ENCODE peak calls at places on chromosomes 13 and 19, in nine cellular contexts. Z is WTC11; V is stimulated activated CD4-positive, alpha-beta T cell treated with anti-CD3 and anti-CD28 coated beads, Interleukin-1b, Interleukin-23, amount 100 ng/mL, for 48 hours; J is anterior cingulate cortex; K is activated naive CD8-positive, alpha-beta T cell treated with anti-CD3 and anti-CD28 coated beads, Interleukin-2, amount 10 ng/mL, durations not matched to agents 7 days and 5 days; X is psoas muscle; A is stimulated activated naive CD8-positive, alpha-beta T cell treated with anti-CD3 and anti-CD28 coated beads, Interleukin-15, Interleukin-2, amounts not matched to agents 100 U/mL and 50 U/mL, for 24 hours; T is HAP-1; L is astrocyte. N is an unnamed sample.

GRCh38 chr19:46913198-46913851 is 52.5 kb downstream of the ARHGAP35 start:
- DNase-seq in L (no peak), Z (no peak), K (no peak), T (no peak), V (no peak), J (no peak), X (no peak), A (no peak), N (no peak)

GRCh38 chr19:11558881-11559828 is at the start of gene ELOF1:
- DNase-seq in X (peak), V (peak), Z (peak), A (peak), J (peak), K (peak), T (peak), L (peak), N (peak)

GRCh38 chr19:21127001-21127400 is 14.8 kb upstream of the ZNF431 start:
- DNase-seq in V (no peak), L (no peak), K (no peak), Z (no peak), J (no peak), X (no peak), T (no peak), A (no peak), N (no peak)

GRCh38 chr13:27012482-27013197 is 159.0 kb downstream of the USP12 start:
- DNase-seq in X (no peak), T (no peak), A (no peak), Z (no peak), V (no peak), L (peak), J (no peak), K (no peak), N (peak)

GRCh38 chr19:46635920-46636761 is at the start of gene GNG8:
- DNase-seq in X (no peak), T (no peak), Z (peak), A (peak), K (no peak), L (no peak), V (no peak), J (peak), N (no peak)

GRCh38 chr19:44757057-44757734 is 8.7 kb downstream of the BCL3 start:
- DNase-seq in L (peak), V (no peak), Z (peak), T (no peak), A (no peak), K (no peak), J (no peak), X (peak), N (peak)

GRCh38 chr13:27043013-27043412 is 128.6 kb downstream of the USP12 start:
- DNase-seq in Z (no peak), L (peak), J (peak), T (peak), X (no peak), V (peak), A (peak), K (no peak), N (peak)

GRCh38 chr13:85284349-85284748 is 514.9 kb downstream of the SLITRK6 start:
- DNase-seq in L (no peak), K (no peak), J (no peak), V (no peak), A (no peak), Z (no peak), T (no peak), X (no peak), N (no peak)

GRCh38 chr13:82688400-82688999 is 1193.8 kb downstream of the SLITRK1 start:
- DNase-seq in V (no peak), T (no peak), Z (no peak), L (no peak), X (no peak), A (no peak), J (no peak), K (no peak), N (peak)

GRCh38 chr19:17496337-17496997 is 15.0 kb upstream of the PGLS start:
- DNase-seq in J (peak), X (peak), K (peak), V (peak), A (peak), Z (peak), L (no peak), T (peak), N (peak)

GRCh38 chr13:20492641-20493040 is 33.0 kb downstream of the CRYL1 start:
- DNase-seq in T (no peak), V (peak), X (no peak), J (peak), A (peak), L (peak), K (peak), Z (peak), N (peak)

GRCh38 chr13:108594153-108594552 is 35.3 kb upstream of the MYO16 start:
- DNase-seq in J (no peak), X (no peak), T (no peak), L (no peak), A (no peak), Z (no peak), V (no peak), K (no peak), N (no peak)

GRCh38 chr13:29956771-29957170 is 106.4 kb upstream of the UBL3 start:
- DNase-seq in L (no peak), K (no peak), X (no peak), A (no peak), Z (no peak), T (no peak), J (no peak), V (no peak), N (no peak)

GRCh38 chr13:66974174-66974573 is 256.0 kb downstream of the PCDH9 start:
- DNase-seq in Z (no peak), A (no peak), K (no peak), J (no peak), T (no peak), X (no peak), L (no peak), V (no peak), N (no peak)

GRCh38 chr13:101139076-101139475 is 277.2 kb downstream of the NALCN start:
- DNase-seq in J (no peak), T (no peak), Z (no peak), K (no peak), A (no peak), V (no peak), L (no peak), X (no peak), N (no peak)

GRCh38 chr13:101648766-101649489 is 196.5 kb downstream of the ITGBL1 start:
- DNase-seq in V (no peak), L (no peak), T (no peak), Z (no peak), X (no peak), A (no peak), J (no peak), K (no peak), N (no peak)

GRCh38 chr13:41465215-41465907 is 8.0 kb downstream of the RGCC start:
- DNase-seq in J (no peak), T (no peak), L (peak), K (peak), Z (no peak), A (peak), X (peak), V (peak), N (peak)

GRCh38 chr19:13781547-13781946 is 7.3 kb downstream of the C19orf53 start:
- DNase-seq in L (peak), V (no peak), Z (peak), K (no peak), X (peak), A (no peak), J (peak), T (peak), N (peak)

GRCh38 chr13:111552891-111553637 is 232.6 kb downstream of the TEX29 start:
- DNase-seq in L (no peak), A (no peak), X (no peak), J (no peak), K (no peak), Z (no peak), V (no peak), T (no peak), N (no peak)

GRCh38 chr19:9309974-9310446 is 372 bp upstream of the ZNF699 start:
- DNase-seq in V (no peak), X (peak), K (no peak), A (peak), L (no peak), J (no peak), Z (peak), T (peak), N (peak)

GRCh38 chr13:87280139-87280538 is 391.0 kb upstream of the SLITRK5 start:
- DNase-seq in L (no peak), T (no peak), K (no peak), Z (no peak), V (no peak), X (no peak), J (no peak), A (no peak), N (peak)

GRCh38 chr19:54147676-54148075 is 10.1 kb downstream of the CNOT3 start:
- DNase-seq in K (no peak), L (no peak), X (no peak), Z (no peak), T (no peak), V (no peak), A (no peak), J (no peak), N (peak)

GRCh38 chr13:32852568-32852967 is 163.7 kb upstream of the KL start:
- DNase-seq in T (no peak), X (no peak), A (no peak), J (no peak), L (no peak), V (no peak), K (no peak), Z (no peak), N (peak)

GRCh38 chr13:112545866-112546265 is 42.1 kb downstream of the TUBGCP3 start:
- DNase-seq in Z (no peak), A (no peak), T (no peak), V (no peak), L (peak), K (no peak), X (no peak), J (no peak), N (peak)

GRCh38 chr19:53132231-53132991 is at the start of gene ZNF415:
- DNase-seq in V (peak), T (no peak), X (peak), L (peak), K (peak), A (peak), Z (peak), J (peak), N (peak)

GRCh38 chr19:43624933-43625332 is 5.5 kb upstream of the ZNF428 start:
- DNase-seq in K (peak), T (peak), A (peak), L (no peak), X (peak), V (peak), Z (peak), J (no peak), N (no peak)

GRCh38 chr19:1082165-1082927 is 12.8 kb downstream of the POLR2E start:
- DNase-seq in J (no peak), A (peak), X (no peak), L (no peak), T (peak), V (peak), Z (peak), K (peak), N (peak)

GRCh38 chr13:71760226-71760591 is 106.8 kb downstream of the DACH1 start:
- DNase-seq in L (no peak), K (no peak), Z (no peak), A (no peak), X (no peak), T (no peak), V (no peak), J (no peak), N (no peak)

N was measured in fibroblast of lung.